ENCODE peak calls at places on chromosome 20, in eight cellular contexts. Q, P, K, O, A, V, D and Z are unnamed samples. For H3K4me1, the result is how much of the 10 kb centered on the place peaks cover.

GRCh38 chr20:31815408-31816188 is 3.6 kb upstream of the MYLK2 start:
- DNase-seq in D (no peak), V (no peak), K (no peak), A (no peak), Q (no peak), O (no peak), P (no peak), Z (peak)

GRCh38 chr20:17735206-17735804 is 35.5 kb downstream of the BANF2 start:
- DNase-seq in O (no peak), P (no peak), K (no peak), V (peak), A (no peak), Q (no peak), D (no peak), Z (no peak)

GRCh38 chr20:40617594-40617993 is 71.4 kb downstream of the MAFB start:
- DNase-seq in D (no peak), Q (no peak), V (no peak), P (no peak), K (no peak), O (no peak), A (no peak), Z (no peak)

GRCh38 chr20:4694076-4694475 is 27.6 kb upstream of the PRND start:
- DNase-seq in D (no peak), P (no peak), A (no peak), V (no peak), Q (no peak), O (no peak), K (no peak), Z (no peak)

GRCh38 chr20:8974009-8974708 is 94.7 kb upstream of the PLCB4 start:
- DNase-seq in V (no peak), D (no peak), P (no peak), K (no peak), O (no peak), A (no peak), Q (no peak), Z (no peak)

GRCh38 chr20:48374986-48375715 is 452.6 kb downstream of the PREX1 start:
- DNase-seq in D (no peak), Q (no peak), K (no peak), P (no peak), A (no peak), V (no peak), O (no peak), Z (peak)

GRCh38 chr20:63240004-63240403 is 4.3 kb downstream of the BIRC7 start:
- DNase-seq in K (no peak), P (no peak), Q (no peak), V (no peak), O (no peak), D (no peak), A (no peak), Z (no peak)

GRCh38 chr20:325889-326644 is 715 bp downstream of the SOX12 start:
- DNase-seq in V (peak), P (peak), D (peak), Q (peak), K (peak), A (no peak), O (peak), Z (peak)

GRCh38 chr20:47843886-47844567 is 58.7 kb upstream of the SULF2 start:
- DNase-seq in K (no peak), D (no peak), Q (no peak), A (no peak), O (no peak), P (no peak), V (peak), Z (no peak)

GRCh38 chr20:12555369-12555768 is 453.4 kb upstream of the SPTLC3 start:
- DNase-seq in O (no peak), Q (no peak), D (no peak), V (peak), A (no peak), K (no peak), P (no peak), Z (no peak)

GRCh38 chr20:60211618-60212463 is 253.6 kb downstream of the CDH26 start:
- DNase-seq in O (no peak), V (no peak), Q (no peak), A (no peak), D (no peak), P (no peak), K (no peak), Z (no peak)

GRCh38 chr20:50273601-50274491 is 83.2 kb downstream of the CEBPB start:
- DNase-seq in O (no peak), D (no peak), A (no peak), Q (no peak), P (no peak), K (no peak), V (no peak), Z (no peak)

GRCh38 chr20:56359212-56360132 is 698 bp downstream of the FAM210B start:
- DNase-seq in Q (peak), K (peak), P (peak), D (peak), A (no peak), V (peak), O (peak), Z (peak)

GRCh38 chr20:49660912-49661311 is 52.8 kb downstream of the B4GALT5 start:
- DNase-seq in K (no peak), V (no peak), Q (no peak), D (no peak), A (no peak), P (no peak), O (no peak), Z (no peak)

GRCh38 chr20:30630761-30631160 is 626.7 kb upstream of the DEFB115 start:
- DNase-seq in P (no peak), Q (no peak), O (no peak), V (no peak), K (no peak), A (no peak), D (no peak), Z (no peak)

GRCh38 chr20:60804918-60805631 is 447.0 kb upstream of the CDH4 start:
- DNase-seq in K (no peak), A (no peak), D (no peak), Q (peak), V (no peak), O (no peak), P (no peak), Z (peak)

GRCh38 chr20:61875996-61876395 is 189.7 kb downstream of the TAF4 start:
- DNase-seq in O (no peak), V (no peak), Q (no peak), A (no peak), D (no peak), P (no peak), K (no peak), Z (no peak)

DNA sequence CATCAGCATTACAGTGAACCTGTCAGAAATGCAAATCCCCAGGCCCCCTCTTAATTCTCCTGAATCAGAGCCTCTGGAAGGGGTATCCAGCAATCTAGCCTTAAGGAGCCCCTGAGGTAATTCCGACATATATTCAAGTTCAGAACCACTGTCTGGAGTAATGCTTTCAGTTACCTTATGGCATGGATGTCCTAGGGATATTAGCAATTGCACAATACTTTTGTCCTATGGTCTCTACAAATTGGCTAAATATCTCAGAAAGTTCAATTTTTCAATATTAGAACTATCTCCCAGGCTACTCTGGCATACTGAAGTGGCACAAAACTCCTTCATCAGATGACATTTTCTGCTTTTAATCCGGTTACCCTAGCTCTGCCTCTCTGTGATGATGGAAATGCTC is 6.4 kb downstream of the NSFL1C start:
- DNase-seq in A (no peak), Q (no peak), V (no peak), P (no peak), O (no peak), D (no peak), K (no peak), Z (no peak)
- H3K4me3 ChIP-seq in A (no peak), Q (no peak), V (no peak), P (no peak), O (no peak), D (no peak), K (no peak), Z (no peak)

DNA sequence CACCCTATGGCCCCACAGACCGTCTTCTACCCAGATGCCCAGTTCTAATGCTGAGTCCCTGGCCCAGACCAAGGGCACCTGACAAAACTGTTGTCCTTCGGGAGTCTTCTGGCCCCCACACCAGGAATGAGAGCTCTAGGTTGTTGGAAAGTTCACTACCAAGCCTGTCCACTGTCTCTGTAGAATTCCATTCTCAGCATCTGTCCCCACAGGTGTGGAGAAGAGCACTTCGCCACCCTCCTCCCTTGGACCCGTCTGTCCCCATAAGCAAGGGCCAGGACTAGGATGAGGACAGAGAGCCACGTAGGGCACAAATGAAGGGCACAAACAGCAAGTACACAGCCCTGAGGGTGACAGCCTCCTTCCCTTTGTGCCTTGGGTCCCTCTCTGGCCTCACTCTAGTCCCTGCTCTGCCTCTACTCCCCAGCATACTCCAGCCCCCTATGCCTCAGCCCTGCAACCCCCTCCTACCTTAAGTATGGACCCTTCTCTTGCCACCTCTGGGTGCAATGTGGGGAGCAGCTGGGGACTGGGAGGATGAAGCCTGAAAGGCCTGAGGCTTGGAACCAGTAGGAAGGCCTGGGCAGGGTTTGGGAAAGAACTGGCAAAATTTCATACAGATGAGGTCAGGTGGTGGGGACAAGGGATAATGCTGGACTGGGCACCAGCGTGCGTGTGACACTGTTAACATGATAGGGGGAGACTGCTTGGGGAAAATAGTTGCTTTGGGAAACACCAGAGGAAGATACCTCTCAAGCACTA is 4.3 kb downstream of the LZTS3 start:
- DNase-seq in Q (no peak), V (no peak), K (no peak), P (no peak), O (no peak), A (no peak), D (no peak), Z (no peak)
- H3K4me1 ChIP-seq in Q (under half), V (under half), K (under half), P (under half), O (under half), A (under half), D (under half), Z (under half)

GRCh38 chr20:64261138-64261537 is 5.6 kb downstream of the PCMTD2 start:
- DNase-seq in A (no peak), D (no peak), Q (no peak), P (no peak), O (peak), V (no peak), K (no peak), Z (peak)
- H3K4me3 ChIP-seq in A (peak), D (no peak), Q (no peak), P (no peak), O (peak), V (no peak), K (no peak), Z (no peak)

DNA sequence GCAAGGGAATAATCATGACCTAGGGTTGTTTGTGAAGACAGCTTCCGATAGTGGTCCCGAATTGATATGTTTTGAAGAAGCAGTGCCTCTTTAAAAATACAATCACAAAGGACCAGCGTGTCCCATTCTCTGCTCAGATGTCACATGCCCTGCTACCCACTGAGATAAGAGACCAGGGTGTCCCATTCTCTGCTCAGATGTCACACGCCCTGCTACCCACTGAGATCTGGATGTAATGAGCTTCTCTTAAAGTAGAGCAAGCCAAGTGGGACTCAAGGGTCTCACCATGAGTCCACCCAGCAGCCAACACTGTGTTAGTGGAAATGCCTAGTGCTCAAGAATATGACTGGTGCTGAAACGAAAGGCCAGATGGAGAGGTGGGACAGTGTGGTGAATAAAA is 22.2 kb downstream of the RIN2 start:
- DNase-seq in K (no peak), Q (no peak), V (no peak), A (no peak), P (no peak), O (no peak), D (no peak), Z (no peak)
- H3K4me1 ChIP-seq in K (under half), Q (under half), V (half or more), A (under half), P (under half), O (half or more), D (under half), Z (under half)

DNA sequence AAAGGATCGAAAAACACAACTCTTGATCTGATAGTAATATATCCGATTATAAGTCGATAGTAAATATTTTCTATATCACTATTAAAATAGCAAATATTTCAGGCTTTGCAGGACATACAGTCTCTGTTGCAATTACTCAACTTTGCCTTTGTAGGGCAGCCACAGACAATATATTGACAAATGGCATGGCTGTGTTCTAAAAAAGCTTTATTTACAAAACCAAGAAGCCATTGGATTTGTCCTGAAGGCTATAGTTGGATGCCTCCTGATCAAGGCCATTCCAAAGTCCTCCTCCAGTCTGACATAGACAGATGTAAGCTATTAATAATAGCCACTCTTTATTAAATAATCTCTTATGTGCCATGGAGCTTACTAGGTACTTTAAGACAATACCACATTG is 5.9 kb downstream of the OCSTAMP start:
- DNase-seq in Q (no peak), K (no peak), P (no peak), O (no peak), D (no peak), V (no peak), A (no peak), Z (no peak)
- H3K4me3 ChIP-seq in Q (no peak), K (no peak), P (no peak), O (no peak), D (no peak), V (no peak), A (no peak), Z (no peak)

GRCh38 chr20:36460648-36461599 is 80.4 kb upstream of the MYL9 start:
- DNase-seq in D (peak), V (peak), O (peak), P (peak), A (peak), K (peak), Q (peak), Z (peak)
- H3K4me1 ChIP-seq in D (under half), V (under half), O (under half), P (under half), A (under half), K (under half), Q (under half), Z (under half)

GRCh38 chr20:44728835-44729342 is 13.7 kb downstream of the CCN5 start:
- DNase-seq in P (peak), V (peak), D (peak), A (peak), Q (peak), O (peak), K (no peak), Z (peak)
- H3K4me3 ChIP-seq in P (no peak), V (peak), D (peak), A (peak), Q (no peak), O (no peak), K (no peak), Z (no peak)